ENCODE peak calls at places on chromosomes 5 and 9, in six cellular contexts. X, F, Y, D, A and V are unnamed samples.

GRCh38 chr5:151315998-151316597 is 12.5 kb upstream of the SLC36A3 start:
- DNase-seq in X (no peak), F (peak; percentile 88), Y (peak; percentile 86), D (peak; percentile 82), A (peak; percentile 85), V (peak; percentile 77)

GRCh38 chr5:65062684-65063083 is 294.0 kb downstream of the CWC27 start:
- DNase-seq in X (peak; percentile 83), F (no peak), Y (no peak), D (peak; percentile 99), A (no peak), V (no peak)

GRCh38 chr9:110426052-110426709 is 88.5 kb upstream of the TXNDC8 start:
- DNase-seq in X (no peak), F (no peak), Y (no peak), D (peak; percentile 60), A (no peak), V (no peak)

GRCh38 chr5:155936520-155937406 is 390.2 kb upstream of the SGCD start:
- DNase-seq in X (no peak), F (no peak), Y (no peak), D (no peak), A (no peak), V (no peak)

GRCh38 chr9:70407081-70407503 is 7.4 kb downstream of the KLF9 start:
- DNase-seq in X (no peak), F (no peak), Y (no peak), D (peak; percentile 98), A (no peak), V (no peak)

GRCh38 chr9:22117511-22118388 is 108.6 kb upstream of the CDKN2B start:
- DNase-seq in X (no peak), F (peak; percentile 24), Y (no peak), D (peak; percentile 82), A (no peak), V (no peak)

GRCh38 chr5:95644351-95645042 is 2.1 kb upstream of the RFESD start:
- DNase-seq in X (no peak), F (peak; percentile 59), Y (peak; percentile 59), D (peak; percentile 75), A (peak; percentile 64), V (no peak)

GRCh38 chr5:9545959-9546851 is at the start of gene SEMA5A:
- DNase-seq in X (peak; percentile 83), F (no peak), Y (peak; percentile 60), D (peak; percentile 61), A (peak; percentile 72), V (peak; percentile 84)

DNA sequence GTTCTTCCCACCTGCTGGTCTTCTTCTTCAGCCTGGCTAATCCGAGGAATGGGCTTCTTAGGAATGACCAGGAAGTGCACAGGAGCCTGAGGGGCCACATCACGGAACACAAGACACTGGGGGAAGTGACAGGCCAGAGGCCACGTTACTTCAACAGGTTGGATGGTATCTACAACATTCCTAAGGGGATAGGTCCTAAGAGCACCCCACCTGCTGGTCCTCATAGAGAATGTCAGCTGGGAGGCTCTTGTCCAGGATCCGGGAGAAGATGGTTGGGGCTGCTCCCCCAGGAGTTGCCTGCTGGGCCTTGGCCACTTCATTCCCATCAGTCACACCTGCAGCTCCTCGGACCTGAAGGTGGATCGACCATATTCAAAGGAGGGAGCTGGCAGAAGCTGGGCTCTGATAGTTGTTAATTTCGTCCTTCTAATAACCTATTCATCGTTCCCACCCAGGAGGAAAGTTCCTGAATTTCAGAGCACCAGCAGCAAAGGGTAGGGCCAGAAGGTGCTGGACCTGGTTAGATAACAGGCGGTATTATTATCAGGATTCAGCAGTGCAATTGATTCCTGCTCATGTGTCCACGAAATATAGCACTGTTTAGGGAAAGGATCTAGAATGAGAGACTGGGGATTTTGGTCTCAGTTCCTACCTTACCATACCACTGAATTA is 1.3 kb downstream of the HINT2 start:
- DNase-seq in X (no peak), F (peak; percentile 24), Y (no peak), D (peak; percentile 25), A (no peak), V (no peak)
- TF ChIP-seq CTCF in X (no peak), F (peak; percentile 40), Y (no peak), D (peak; percentile 37), A (no peak), V (peak; percentile 48)

DNA sequence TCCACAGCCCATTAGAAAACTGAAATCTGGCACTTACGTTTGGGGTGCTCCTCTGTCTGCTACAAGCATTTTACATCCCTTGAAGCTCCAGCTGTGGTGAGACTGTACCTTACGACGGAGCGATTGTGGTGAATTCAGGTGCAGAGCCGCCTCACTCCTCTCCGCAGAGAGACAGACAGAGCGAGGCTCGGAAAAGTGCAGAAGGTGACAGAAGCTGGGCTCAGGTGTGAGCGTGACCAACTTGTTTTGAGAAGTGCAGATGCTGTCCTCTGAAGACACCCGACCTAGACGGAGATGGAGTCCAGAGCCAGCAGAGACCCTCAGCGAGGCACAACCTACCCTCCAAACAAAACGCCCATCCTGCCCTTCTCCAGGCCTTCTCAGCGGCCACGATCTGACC is 196.5 kb downstream of the MED10 start:
- DNase-seq in X (no peak), F (no peak), Y (no peak), D (no peak), A (no peak), V (no peak)
- TF ChIP-seq CTCF in X (no peak), F (no peak), Y (no peak), D (no peak), A (no peak), V (no peak)

DNA sequence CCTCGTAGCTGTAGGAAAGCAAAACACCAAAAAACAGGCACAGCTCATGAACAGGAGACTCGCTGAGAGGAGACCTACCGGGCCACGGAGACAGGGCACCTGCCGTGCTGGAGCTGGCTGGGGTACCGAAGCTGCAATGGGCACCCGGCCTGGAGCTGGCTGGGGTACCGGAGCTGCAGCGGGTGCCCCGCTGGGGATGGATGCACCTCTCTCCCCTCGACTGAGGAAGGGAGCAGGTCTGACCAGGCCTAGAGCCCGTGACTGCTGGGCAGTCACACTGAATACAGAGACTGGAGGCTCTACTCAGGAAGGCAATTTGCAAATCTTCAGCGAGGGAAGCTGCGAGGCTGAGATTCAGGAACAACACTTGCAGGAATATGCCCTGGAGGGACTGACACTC is 27.7 kb upstream of the LPCAT1 start:
- DNase-seq in X (peak; percentile 45), F (no peak), Y (no peak), D (no peak), A (no peak), V (peak; percentile 50)
- TF ChIP-seq CTCF in X (no peak), F (no peak), Y (no peak), D (no peak), A (no peak), V (no peak)

GRCh38 chr9:137494104-137494544 is 35.0 kb upstream of the NSMF start:
- DNase-seq in X (no peak), F (no peak), Y (no peak), D (no peak), A (no peak), V (no peak)
- TF ChIP-seq CTCF in X (no peak), F (no peak), Y (no peak), D (no peak), A (no peak), V (no peak)

DNA sequence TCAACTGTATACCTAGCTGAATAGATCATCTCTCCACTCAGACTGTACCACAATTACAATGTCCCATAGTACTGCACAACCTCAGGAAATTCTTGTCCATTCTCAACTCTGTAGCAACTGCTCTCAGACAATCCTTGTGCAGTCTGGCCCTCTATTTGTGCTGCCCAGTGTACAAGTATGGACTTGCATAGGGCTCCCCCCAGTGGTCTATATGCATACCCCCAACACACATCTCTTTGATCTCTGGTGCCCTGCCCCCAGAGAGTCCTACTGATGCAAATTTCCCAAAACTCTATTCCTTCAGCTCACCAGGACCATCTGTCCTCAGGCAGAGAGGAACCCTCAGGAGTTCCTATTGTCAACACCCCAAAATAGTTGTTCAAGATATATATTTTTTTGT is 205.3 kb downstream of the SLCO4C1 start:
- DNase-seq in X (no peak), F (peak; percentile 69), Y (peak; percentile 14), D (peak; percentile 1), A (no peak), V (no peak)
- TF ChIP-seq CTCF in X (no peak), F (peak; percentile 69), Y (peak; percentile 40), D (no peak), A (no peak), V (peak; percentile 67)

DNA sequence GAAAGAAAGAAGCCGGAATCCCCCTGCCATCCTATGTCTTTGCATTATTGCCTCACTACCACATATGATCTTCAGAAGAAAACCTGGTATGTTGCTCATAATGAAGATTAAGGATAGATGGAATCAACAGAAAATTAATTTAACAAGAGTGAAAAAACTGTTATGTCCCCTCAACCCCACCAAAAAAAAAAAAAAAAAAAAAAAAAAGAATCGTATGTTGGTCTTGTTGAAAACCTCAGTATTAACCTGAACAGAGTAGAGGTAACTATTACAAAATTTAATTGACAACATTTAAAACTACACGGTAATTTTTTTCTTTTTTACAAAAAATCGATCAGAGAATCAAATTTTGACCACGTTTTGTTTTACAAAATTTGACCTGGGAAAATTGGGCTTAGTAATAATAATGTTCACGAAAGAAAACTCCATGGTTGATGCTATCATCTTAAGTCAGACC is 827 bp upstream of the CSNK1A1 start:
- DNase-seq in X (no peak), F (no peak), Y (no peak), D (no peak), A (no peak), V (no peak)
- TF ChIP-seq CTCF in X (no peak), F (no peak), Y (no peak), D (no peak), A (no peak), V (peak; percentile 63)